ENCODE peak calls at places on chromosomes 6 and 20, in five cellular contexts. P is OCI-LY7, T is H1, X is mammary epithelial cell, H is MM.1S. O is an unnamed sample.

GRCh38 chr6:22466665-22467064 is 102.7 kb upstream of the HDGFL1 start:
- DNase-seq in P (no peak), T (no peak), X (no peak), H (no peak), O (no peak)

GRCh38 chr20:57092112-57092899 is 174.1 kb downstream of the BMP7 start:
- DNase-seq in P (peak; percentile 79), T (peak; percentile 89), X (peak; percentile 36), H (peak; percentile 70), O (no peak)

GRCh38 chr6:128343666-128344065 is 176.7 kb downstream of the PTPRK start:
- DNase-seq in P (no peak), T (no peak), X (no peak), H (no peak), O (no peak)

GRCh38 chr6:44297063-44298038 is 15.8 kb downstream of the AARS2 start:
- DNase-seq in P (no peak), T (peak; percentile 87), X (peak; percentile 21), H (no peak), O (no peak)

GRCh38 chr20:62159835-62160234 is 16.3 kb downstream of the SS18L1 start:
- DNase-seq in P (no peak), T (no peak), X (peak; percentile 96), H (no peak), O (peak; percentile 96)

GRCh38 chr6:25017932-25018581 is 82.3 kb upstream of the RIPOR2 start:
- DNase-seq in P (peak; percentile 87), T (peak; percentile 75), X (peak; percentile 78), H (peak; percentile 83), O (peak; percentile 71)

GRCh38 chr20:19679931-19680330 is 78.1 kb upstream of the RIN2 start:
- DNase-seq in P (no peak), T (no peak), X (no peak), H (no peak), O (no peak)

GRCh38 chr20:40414843-40415615 is 274.0 kb downstream of the MAFB start:
- DNase-seq in P (no peak), T (no peak), X (peak; percentile 79), H (no peak), O (peak; percentile 66)

GRCh38 chr20:35305682-35306556 is 13.7 kb upstream of the FAM83C start:
- DNase-seq in P (no peak), T (no peak), X (peak; percentile 100), H (no peak), O (peak; percentile 99)

GRCh38 chr6:117206951-117207687 is 58.2 kb upstream of the VGLL2 start:
- DNase-seq in P (no peak), T (no peak), X (peak; percentile 43), H (no peak), O (no peak)

GRCh38 chr20:32040142-32040953 is 11.7 kb upstream of the HCK start:
- DNase-seq in P (peak; percentile 90), T (no peak), X (peak; percentile 27), H (no peak), O (no peak)

GRCh38 chr6:41546866-41547798 is 951 bp downstream of the FOXP4 start:
- DNase-seq in P (peak; percentile 58), T (peak; percentile 70), X (peak; percentile 47), H (peak; percentile 33), O (no peak)

GRCh38 chr6:128259735-128260685 is 260.4 kb downstream of the PTPRK start:
- DNase-seq in P (no peak), T (no peak), X (no peak), H (peak; percentile 36), O (no peak)

GRCh38 chr6:150617062-150617461 is 17.4 kb downstream of the PLEKHG1 start:
- DNase-seq in P (no peak), T (no peak), X (no peak), H (no peak), O (no peak)

GRCh38 chr20:11952621-11953020 is 34.9 kb downstream of the BTBD3 start:
- DNase-seq in P (no peak), T (no peak), X (no peak), H (no peak), O (no peak)

GRCh38 chr6:160051390-160051789 is 70.2 kb upstream of the SLC22A1 start:
- DNase-seq in P (no peak), T (no peak), X (peak; percentile 74), H (no peak), O (no peak)

GRCh38 chr6:11143394-11144371 is 32.2 kb upstream of the ERVFRD-1 start:
- DNase-seq in P (no peak), T (no peak), X (peak; percentile 86), H (no peak), O (peak; percentile 97)

GRCh38 chr20:6665621-6666345 is 101.7 kb upstream of the BMP2 start:
- DNase-seq in P (no peak), T (no peak), X (no peak), H (no peak), O (no peak)

GRCh38 chr6:40510442-40510841 is 76.7 kb downstream of the LRFN2 start:
- DNase-seq in P (no peak), T (no peak), X (no peak), H (no peak), O (no peak)

GRCh38 chr20:39706089-39706721 is 744.1 kb downstream of the DHX35 start:
- DNase-seq in P (no peak), T (no peak), X (no peak), H (no peak), O (no peak)

GRCh38 chr6:106159531-106159940 is 73.4 kb downstream of the PRDM1 start:
- DNase-seq in P (no peak), T (no peak), X (peak; percentile 86), H (peak; percentile 2), O (peak; percentile 79)

GRCh38 chr6:126153661-126154060 is 167.3 kb downstream of the TRMT11 start:
- DNase-seq in P (no peak), T (no peak), X (no peak), H (no peak), O (no peak)

GRCh38 chr6:144845181-144845580 is 560.0 kb downstream of the UTRN start:
- DNase-seq in P (no peak), T (no peak), X (no peak), H (no peak), O (no peak)

GRCh38 chr6:90045535-90045934 is 151.3 kb downstream of the GJA10 start:
- DNase-seq in P (no peak), T (no peak), X (no peak), H (no peak), O (no peak)

GRCh38 chr6:90040931-90041330 is 146.7 kb downstream of the GJA10 start:
- DNase-seq in P (no peak), T (no peak), X (no peak), H (no peak), O (no peak)

GRCh38 chr6:90044833-90045337 is 150.6 kb downstream of the GJA10 start:
- DNase-seq in P (no peak), T (no peak), X (peak; percentile 54), H (no peak), O (no peak)

GRCh38 chr6:90048191-90048969 is 154.1 kb downstream of the GJA10 start:
- DNase-seq in P (no peak), T (no peak), X (no peak), H (no peak), O (no peak)

DNA sequence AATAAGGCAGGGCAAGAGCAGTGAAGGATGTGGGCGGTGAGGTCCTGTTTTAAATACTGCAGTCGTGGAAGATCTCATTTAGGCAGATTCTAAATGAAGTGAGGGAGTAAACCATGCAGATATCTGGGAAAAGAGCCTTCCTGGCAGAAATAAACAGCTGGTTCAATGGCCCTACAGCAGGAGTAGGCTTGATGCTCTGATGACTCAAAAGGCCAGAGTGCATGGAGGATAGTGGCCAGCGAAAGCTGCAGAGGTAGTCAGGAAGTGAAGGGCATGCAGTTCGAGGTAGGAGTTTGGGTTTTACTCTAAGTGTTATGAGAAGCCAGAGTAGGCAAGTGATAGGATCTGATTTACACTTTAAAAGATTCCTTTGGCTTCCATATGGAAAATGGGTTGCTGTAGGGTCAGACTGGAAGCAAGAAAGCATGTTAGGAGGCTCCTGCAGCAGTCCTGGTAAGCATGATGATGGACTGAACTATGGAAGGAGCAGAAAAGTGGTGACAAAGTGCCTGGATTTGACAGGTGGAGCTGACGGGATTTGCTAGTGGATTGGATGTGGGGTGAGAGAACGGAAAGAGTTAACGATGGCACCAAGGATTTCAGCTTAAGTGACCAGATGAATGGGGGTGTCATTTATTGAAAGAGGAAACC is 150.0 kb downstream of the GJA10 start:
- DNase-seq in P (no peak), T (no peak), X (no peak), H (no peak), O (no peak)
- H3K4me2 ChIP-seq in P (no peak overlapping the region), T (no peak overlapping the region), X (no peak overlapping the region), H (no peak overlapping the region), O (no peak overlapping the region)

GRCh38 chr20:53077373-53078205 is 105.4 kb downstream of the TSHZ2 start:
- DNase-seq in P (no peak), T (no peak), X (peak; percentile 63), H (no peak), O (no peak)
- H3K4me2 ChIP-seq in P (no peak overlapping the region), T (no peak overlapping the region), X (peak overlapping the region; percentile 32), H (no peak overlapping the region), O (no peak overlapping the region)

DNA sequence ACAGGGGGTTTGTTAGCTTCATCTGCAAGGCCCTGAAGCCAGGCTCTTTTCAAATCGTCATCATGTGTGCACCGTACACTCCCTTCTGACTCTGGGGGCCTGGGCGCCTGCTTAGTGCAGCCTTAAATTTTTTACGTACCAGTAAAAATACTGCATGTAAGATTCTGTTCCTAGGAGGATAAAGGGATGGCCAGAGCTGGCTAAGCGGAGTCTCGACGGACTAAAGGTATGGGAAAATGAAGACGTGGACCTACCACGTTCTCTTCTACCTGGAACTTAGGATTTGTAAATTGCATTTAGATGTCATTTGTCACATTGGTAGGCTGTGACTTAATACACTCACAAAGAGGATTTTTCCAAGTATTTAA is 149.3 kb upstream of the AFDN start:
- DNase-seq in P (no peak), T (no peak), X (no peak), H (no peak), O (no peak)
- H3K4me2 ChIP-seq in P (no peak overlapping the region), T (peak overlapping the region; percentile 7), X (no peak overlapping the region), H (no peak overlapping the region), O (no peak overlapping the region)

DNA sequence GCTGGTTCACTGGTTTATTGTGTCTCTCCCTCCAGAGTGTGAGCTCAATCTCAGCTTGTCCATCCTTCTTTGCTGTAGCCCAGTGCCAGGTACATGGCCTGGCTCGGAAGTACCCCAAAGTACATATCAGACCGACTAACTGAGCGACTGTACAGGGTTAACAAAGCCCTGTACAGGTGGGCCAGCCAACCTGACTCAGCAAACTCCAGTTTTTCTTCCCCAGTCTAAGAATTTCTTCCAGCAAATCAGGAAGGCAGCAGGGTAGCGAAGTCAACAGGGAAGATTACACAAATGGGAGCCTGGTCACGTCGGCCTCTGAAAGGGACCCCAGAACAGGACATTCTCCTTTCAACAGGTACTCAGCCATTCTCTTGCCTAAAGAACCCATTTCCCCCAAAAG is 31.3 kb downstream of the ZMYND8 start:
- DNase-seq in P (no peak), T (no peak), X (no peak), H (no peak), O (no peak)
- H3K4me2 ChIP-seq in P (no peak overlapping the region), T (no peak overlapping the region), X (no peak overlapping the region), H (no peak overlapping the region), O (no peak overlapping the region)

GRCh38 chr6:152575186-152575585 is 62.0 kb downstream of the SYNE1 start:
- DNase-seq in P (no peak), T (no peak), X (no peak), H (no peak), O (no peak)
- H3K4me2 ChIP-seq in P (no peak overlapping the region), T (no peak overlapping the region), X (peak overlapping the region; percentile 55), H (no peak overlapping the region), O (peak overlapping the region; percentile 43)

O was measured in keratinocyte.